ENCODE peak calls at places on chromosomes 16 and 17, in six cellular contexts. One of them, this sample, is unnamed.

GRCh38 chr17:16922386-16923096 is 49.4 kb downstream of the TNFRSF13B start:
- DNase-seq in stimulated activated effector memory CD8-positive, alpha-beta T cell treated with anti-CD3 and anti-CD28 coated beads, Interleukin-12 subunit alpha, Interleukin-12 subunit beta, amount 100 ng/mL, for 72 hours: no peak
- DNase-seq in NCI-H1436: no peak
- DNase-seq in stimulated activated CD4-positive, alpha-beta T cell treated with anti-CD3 and anti-CD28 coated beads, TNF-alpha, amount 100 ng/mL, for 24 hours: no peak
- DNase-seq in fibroblast of pulmonary artery: no peak
- DNase-seq in SHP77: peak
- DNase-seq in this sample: no peak

GRCh38 chr17:74461646-74462045 is 4.8 kb upstream of the CD300A start:
- DNase-seq in stimulated activated effector memory CD8-positive, alpha-beta T cell treated with anti-CD3 and anti-CD28 coated beads, Interleukin-12 subunit alpha, Interleukin-12 subunit beta, amount 100 ng/mL, for 72 hours: no peak
- DNase-seq in NCI-H1436: no peak
- DNase-seq in stimulated activated CD4-positive, alpha-beta T cell treated with anti-CD3 and anti-CD28 coated beads, TNF-alpha, amount 100 ng/mL, for 24 hours: no peak
- DNase-seq in fibroblast of pulmonary artery: no peak
- DNase-seq in SHP77: no peak
- DNase-seq in this sample: no peak

GRCh38 chr16:23729503-23730424 is 16.7 kb upstream of the ERN2 start:
- DNase-seq in stimulated activated effector memory CD8-positive, alpha-beta T cell treated with anti-CD3 and anti-CD28 coated beads, Interleukin-12 subunit alpha, Interleukin-12 subunit beta, amount 100 ng/mL, for 72 hours: no peak
- DNase-seq in NCI-H1436: no peak
- DNase-seq in stimulated activated CD4-positive, alpha-beta T cell treated with anti-CD3 and anti-CD28 coated beads, TNF-alpha, amount 100 ng/mL, for 24 hours: no peak
- DNase-seq in fibroblast of pulmonary artery: peak
- DNase-seq in SHP77: no peak
- DNase-seq in this sample: peak

GRCh38 chr17:41304091-41304490 is 1.4 kb upstream of the KRTAP29-1 start:
- DNase-seq in stimulated activated effector memory CD8-positive, alpha-beta T cell treated with anti-CD3 and anti-CD28 coated beads, Interleukin-12 subunit alpha, Interleukin-12 subunit beta, amount 100 ng/mL, for 72 hours: no peak
- DNase-seq in NCI-H1436: no peak
- DNase-seq in stimulated activated CD4-positive, alpha-beta T cell treated with anti-CD3 and anti-CD28 coated beads, TNF-alpha, amount 100 ng/mL, for 24 hours: no peak
- DNase-seq in fibroblast of pulmonary artery: no peak
- DNase-seq in SHP77: no peak
- DNase-seq in this sample: no peak

GRCh38 chr17:48795444-48796162 is 21.4 kb downstream of the TTLL6 start:
- DNase-seq in stimulated activated effector memory CD8-positive, alpha-beta T cell treated with anti-CD3 and anti-CD28 coated beads, Interleukin-12 subunit alpha, Interleukin-12 subunit beta, amount 100 ng/mL, for 72 hours: no peak
- DNase-seq in NCI-H1436: no peak
- DNase-seq in stimulated activated CD4-positive, alpha-beta T cell treated with anti-CD3 and anti-CD28 coated beads, TNF-alpha, amount 100 ng/mL, for 24 hours: no peak
- DNase-seq in fibroblast of pulmonary artery: peak
- DNase-seq in SHP77: no peak
- DNase-seq in this sample: peak

GRCh38 chr16:52573365-52574104 is 26.6 kb upstream of the TOX3 start:
- DNase-seq in stimulated activated effector memory CD8-positive, alpha-beta T cell treated with anti-CD3 and anti-CD28 coated beads, Interleukin-12 subunit alpha, Interleukin-12 subunit beta, amount 100 ng/mL, for 72 hours: no peak
- DNase-seq in NCI-H1436: no peak
- DNase-seq in stimulated activated CD4-positive, alpha-beta T cell treated with anti-CD3 and anti-CD28 coated beads, TNF-alpha, amount 100 ng/mL, for 24 hours: no peak
- DNase-seq in fibroblast of pulmonary artery: no peak
- DNase-seq in SHP77: no peak
- DNase-seq in this sample: no peak

GRCh38 chr17:78997881-78998280 is 11.7 kb downstream of the CANT1 start:
- DNase-seq in stimulated activated effector memory CD8-positive, alpha-beta T cell treated with anti-CD3 and anti-CD28 coated beads, Interleukin-12 subunit alpha, Interleukin-12 subunit beta, amount 100 ng/mL, for 72 hours: no peak
- DNase-seq in NCI-H1436: no peak
- DNase-seq in stimulated activated CD4-positive, alpha-beta T cell treated with anti-CD3 and anti-CD28 coated beads, TNF-alpha, amount 100 ng/mL, for 24 hours: no peak
- DNase-seq in fibroblast of pulmonary artery: no peak
- DNase-seq in SHP77: no peak
- DNase-seq in this sample: no peak

GRCh38 chr16:87895641-87896141 is 26.4 kb upstream of the SLC7A5 start:
- DNase-seq in stimulated activated effector memory CD8-positive, alpha-beta T cell treated with anti-CD3 and anti-CD28 coated beads, Interleukin-12 subunit alpha, Interleukin-12 subunit beta, amount 100 ng/mL, for 72 hours: peak
- DNase-seq in NCI-H1436: no peak
- DNase-seq in stimulated activated CD4-positive, alpha-beta T cell treated with anti-CD3 and anti-CD28 coated beads, TNF-alpha, amount 100 ng/mL, for 24 hours: peak
- DNase-seq in fibroblast of pulmonary artery: no peak
- DNase-seq in SHP77: no peak
- DNase-seq in this sample: peak

GRCh38 chr16:84928679-84929420 is 82.5 kb downstream of the ZDHHC7 start:
- DNase-seq in stimulated activated effector memory CD8-positive, alpha-beta T cell treated with anti-CD3 and anti-CD28 coated beads, Interleukin-12 subunit alpha, Interleukin-12 subunit beta, amount 100 ng/mL, for 72 hours: no peak
- DNase-seq in NCI-H1436: no peak
- DNase-seq in stimulated activated CD4-positive, alpha-beta T cell treated with anti-CD3 and anti-CD28 coated beads, TNF-alpha, amount 100 ng/mL, for 24 hours: no peak
- DNase-seq in fibroblast of pulmonary artery: peak
- DNase-seq in SHP77: no peak
- DNase-seq in this sample: peak

GRCh38 chr16:721765-722481 is 977 bp downstream of the ANTKMT start:
- DNase-seq in stimulated activated effector memory CD8-positive, alpha-beta T cell treated with anti-CD3 and anti-CD28 coated beads, Interleukin-12 subunit alpha, Interleukin-12 subunit beta, amount 100 ng/mL, for 72 hours: no peak
- DNase-seq in NCI-H1436: no peak
- DNase-seq in stimulated activated CD4-positive, alpha-beta T cell treated with anti-CD3 and anti-CD28 coated beads, TNF-alpha, amount 100 ng/mL, for 24 hours: no peak
- DNase-seq in fibroblast of pulmonary artery: no peak
- DNase-seq in SHP77: no peak
- DNase-seq in this sample: no peak

GRCh38 chr16:85553436-85554113 is 59.5 kb upstream of the GSE1 start:
- DNase-seq in stimulated activated effector memory CD8-positive, alpha-beta T cell treated with anti-CD3 and anti-CD28 coated beads, Interleukin-12 subunit alpha, Interleukin-12 subunit beta, amount 100 ng/mL, for 72 hours: peak
- DNase-seq in NCI-H1436: no peak
- DNase-seq in stimulated activated CD4-positive, alpha-beta T cell treated with anti-CD3 and anti-CD28 coated beads, TNF-alpha, amount 100 ng/mL, for 24 hours: no peak
- DNase-seq in fibroblast of pulmonary artery: peak
- DNase-seq in SHP77: peak
- DNase-seq in this sample: peak

GRCh38 chr17:13793951-13794350 is 192.2 kb upstream of the HS3ST3A1 start:
- DNase-seq in stimulated activated effector memory CD8-positive, alpha-beta T cell treated with anti-CD3 and anti-CD28 coated beads, Interleukin-12 subunit alpha, Interleukin-12 subunit beta, amount 100 ng/mL, for 72 hours: no peak
- DNase-seq in NCI-H1436: no peak
- DNase-seq in stimulated activated CD4-positive, alpha-beta T cell treated with anti-CD3 and anti-CD28 coated beads, TNF-alpha, amount 100 ng/mL, for 24 hours: no peak
- DNase-seq in fibroblast of pulmonary artery: no peak
- DNase-seq in SHP77: no peak
- DNase-seq in this sample: no peak